ENCODE peak calls at places on chromosomes 5 and 9, in six cellular contexts. S is SK-N-SH, F is K562, X is H1, C is A549, V is HepG2. J is an unnamed sample.

GRCh38 chr9:109311281-109311680 is 9.6 kb downstream of the EPB41L4B start:
- DNase-seq in X (no peak), V (no peak), S (no peak), C (no peak), F (no peak), J (no peak)

GRCh38 chr9:93585695-93586094 is 9.3 kb downstream of the PHF2 start:
- DNase-seq in X (no peak), C (no peak), S (no peak), V (no peak), F (no peak), J (no peak)

GRCh38 chr5:95519151-95519550 is 35.6 kb downstream of the SKIC3 start:
- DNase-seq in C (no peak), V (no peak), X (no peak), F (no peak), S (no peak), J (no peak)

GRCh38 chr9:136324501-136325300 is 2.6 kb upstream of the GPSM1 start:
- DNase-seq in C (no peak), F (peak; percentile 40), S (peak; percentile 71), X (no peak), V (no peak), J (no peak)

GRCh38 chr5:34648522-34649158 is 7.5 kb upstream of the RAI14 start:
- DNase-seq in C (no peak), S (no peak), V (no peak), X (no peak), F (no peak), J (no peak)

GRCh38 chr5:38453506-38453905 is 102.9 kb downstream of the LIFR start:
- DNase-seq in V (no peak), F (no peak), C (no peak), S (no peak), X (no peak), J (peak; percentile 89)

GRCh38 chr5:135986891-135987401 is 32.2 kb upstream of the LECT2 start:
- DNase-seq in C (no peak), V (no peak), X (no peak), S (no peak), F (no peak), J (no peak)

GRCh38 chr9:122058051-122058450 is 35.1 kb downstream of the TTLL11 start:
- DNase-seq in X (no peak), V (no peak), C (no peak), S (no peak), F (no peak), J (no peak)

DNA sequence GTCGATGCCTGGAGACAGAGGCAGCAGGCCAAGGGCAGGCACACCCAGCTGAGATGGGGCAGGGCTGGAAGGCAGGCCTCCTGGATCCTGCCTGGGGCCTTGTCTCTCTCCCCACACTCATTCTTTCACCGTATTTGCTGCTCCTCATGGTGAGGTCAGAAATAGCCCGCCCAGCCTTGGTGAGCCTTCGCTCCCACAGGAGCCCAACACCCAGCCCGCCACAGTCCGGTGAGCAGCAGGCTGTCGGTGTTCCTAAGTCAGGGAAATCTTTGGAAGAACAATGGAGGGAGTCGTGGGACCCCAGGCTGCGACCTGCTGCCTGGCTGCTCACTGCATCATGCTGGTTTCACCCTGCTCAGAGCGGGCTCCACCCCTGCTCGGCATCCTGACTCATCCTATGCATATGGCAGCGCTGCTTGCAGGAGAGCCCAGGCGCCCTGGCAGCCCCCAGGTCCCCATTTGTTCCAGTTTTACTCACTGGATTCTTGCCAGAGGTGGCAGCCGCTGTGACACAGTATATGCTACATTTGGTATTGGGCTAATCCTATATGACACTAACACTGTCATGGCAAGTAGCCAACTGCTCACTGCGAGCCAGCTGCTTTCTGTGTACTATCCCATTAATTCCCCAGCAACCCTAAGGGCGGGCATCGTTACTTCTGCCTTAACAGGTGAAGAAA is 53.2 kb upstream of the NCS1 start:
- DNase-seq in V (no peak), S (peak; percentile 87), X (no peak), F (no peak), C (no peak), J (no peak)
- TF ChIP-seq CHD2 in V (no peak), S (peak; percentile 28), X (no peak), F (no peak), C (no peak), J (no peak)

GRCh38 chr9:134057751-134058701 is 9.8 kb downstream of the BRD3 start:
- DNase-seq in C (no peak), F (no peak), X (peak; percentile 47), V (peak; percentile 77), S (no peak), J (no peak)
- TF ChIP-seq CHD2 in C (no peak), F (no peak), X (no peak), V (no peak), S (no peak), J (no peak)

DNA sequence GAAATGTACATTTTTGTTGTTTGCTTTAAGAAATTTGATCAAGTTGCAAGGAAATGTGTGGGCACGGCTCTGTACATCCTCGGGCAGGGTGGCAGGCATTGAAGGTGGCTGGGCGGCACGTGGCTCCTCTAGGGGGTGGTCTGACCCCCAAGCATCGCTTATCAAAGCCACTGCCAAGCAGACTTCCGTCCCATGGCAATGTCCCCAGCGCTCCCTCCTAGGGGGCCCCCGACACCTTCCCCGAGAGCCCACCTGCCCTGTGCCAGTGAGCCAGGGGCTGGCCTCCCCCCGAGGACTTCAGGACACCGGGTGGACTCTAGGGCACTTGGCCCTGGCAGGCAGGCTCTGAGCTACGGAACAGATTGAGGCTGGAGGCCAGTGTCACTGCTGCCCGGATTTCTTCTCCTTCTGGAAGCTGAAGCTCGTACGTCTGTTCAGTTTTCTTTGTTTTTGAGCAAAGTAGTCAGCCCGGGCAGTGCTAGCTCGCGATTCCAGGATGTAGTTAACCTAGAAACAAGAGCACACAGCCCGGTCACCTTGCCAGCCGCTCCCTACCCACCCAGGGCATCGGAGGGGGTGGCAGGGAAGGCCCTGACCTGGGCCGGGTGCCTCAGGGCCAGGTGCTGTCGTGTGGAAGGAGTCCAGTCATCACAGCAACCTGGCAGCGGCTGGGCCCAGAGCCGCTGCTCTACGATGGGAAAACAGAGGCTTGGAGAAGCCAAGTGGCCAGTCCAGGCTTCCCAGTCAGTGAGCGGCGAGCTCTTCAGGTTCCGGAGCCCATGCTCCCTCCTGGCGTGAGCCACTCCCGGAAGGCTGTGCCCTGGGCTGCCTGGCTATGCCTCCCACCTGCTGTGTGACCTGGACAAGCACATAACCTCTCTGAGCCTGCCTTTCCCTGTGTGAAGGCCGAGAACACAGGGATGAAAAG is 177.1 kb downstream of the GAPVD1 start:
- DNase-seq in S (no peak), F (no peak), X (no peak), V (no peak), C (no peak), J (no peak)
- TF ChIP-seq CHD2 in S (no peak), F (no peak), X (no peak), V (no peak), C (no peak), J (no peak)

DNA sequence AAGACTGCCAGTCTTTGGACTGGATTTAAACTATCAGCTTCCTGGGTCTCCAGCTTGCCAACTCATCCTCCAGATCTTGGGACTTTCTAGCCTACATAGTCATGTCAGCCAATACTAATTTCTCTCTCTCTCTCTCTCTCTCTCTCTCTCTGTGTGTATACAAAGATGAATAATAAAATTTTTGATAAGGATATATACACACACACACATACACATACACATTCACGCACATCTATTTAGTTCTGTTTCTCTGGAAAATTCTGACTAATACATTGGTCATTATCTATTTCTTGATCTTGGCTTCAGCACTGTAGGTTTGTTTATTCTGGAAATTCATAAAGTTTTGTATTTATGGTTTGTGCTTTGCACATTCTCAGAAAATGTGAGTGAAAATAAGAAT is 1606.2 kb upstream of the NUDT12 start:
- DNase-seq in V (no peak), X (no peak), C (no peak), S (no peak), F (no peak), J (no peak)
- TF ChIP-seq CHD2 in V (no peak), X (no peak), C (no peak), S (no peak), F (no peak), J (no peak)

GRCh38 chr5:106873558-106873957 is 797.2 kb downstream of the EFNA5 start:
- DNase-seq in C (no peak), S (no peak), X (no peak), F (no peak), V (no peak), J (no peak)
- TF ChIP-seq CHD2 in C (no peak), S (no peak), X (no peak), F (no peak), V (no peak), J (no peak)

J was measured in GM12878.